ENCODE peak calls at places on chromosomes 1 and 21, in four cellular contexts. H, S, L and T are unnamed samples.

GRCh38 chr1:202623075-202623474 is 87.2 kb downstream of the SYT2 start:
- DNase-seq in L (no peak), H (no peak), S (peak), T (no peak)

GRCh38 chr1:161045749-161046573 is at the start of gene USF1:
- DNase-seq in H (peak), S (peak), L (peak), T (peak)

GRCh38 chr1:155744711-155745283 is 55.9 kb downstream of the DAP3 start:
- DNase-seq in H (no peak), L (no peak), S (no peak), T (no peak)

GRCh38 chr1:202133989-202134388 is 10.5 kb downstream of the ARL8A start:
- DNase-seq in S (no peak), L (no peak), H (no peak), T (no peak)

GRCh38 chr1:149846042-149846441 is 53.3 kb upstream of the BOLA1 start:
- DNase-seq in S (no peak), H (no peak), L (no peak), T (no peak)

GRCh38 chr1:185532853-185533252 is 201.3 kb upstream of the HMCN1 start:
- DNase-seq in S (no peak), H (no peak), L (no peak), T (no peak)

GRCh38 chr1:234583755-234584430 is 26.1 kb downstream of the IRF2BP2 start:
- DNase-seq in S (no peak), L (no peak), H (no peak), T (no peak)

GRCh38 chr1:159595006-159595405 is 7.4 kb downstream of the APCS start:
- DNase-seq in S (no peak), H (no peak), L (no peak), T (no peak)

GRCh38 chr1:156419863-156420208 is 50.8 kb downstream of the RHBG start:
- DNase-seq in S (no peak), H (no peak), L (no peak), T (peak)

GRCh38 chr1:31791131-31791858 is 24.5 kb downstream of the SPOCD1 start:
- DNase-seq in S (no peak), H (no peak), L (no peak), T (no peak)

GRCh38 chr21:32349333-32349944 is 43.4 kb downstream of the URB1 start:
- DNase-seq in S (no peak), L (no peak), H (no peak), T (no peak)

GRCh38 chr21:36471254-36471723 is 8.6 kb downstream of the CLDN14 start:
- DNase-seq in S (peak), H (no peak), L (no peak), T (no peak)

GRCh38 chr1:194288284-194288683 is 1101.9 kb upstream of the B3GALT2 start:
- DNase-seq in S (no peak), L (no peak), H (no peak), T (no peak)
- H3K4me3 ChIP-seq in S (no peak), L (no peak), H (no peak), T (no peak)

GRCh38 chr1:109274533-109275476 is 8.1 kb downstream of the PSRC1 start:
- DNase-seq in L (peak), S (peak), H (no peak), T (no peak)
- H3K4me3 ChIP-seq in L (peak), S (no peak), H (no peak), T (no peak)

GRCh38 chr1:241557551-241558193 is 25.5 kb downstream of the KMO start:
- DNase-seq in H (no peak), S (no peak), L (no peak), T (no peak)
- H3K4me3 ChIP-seq in H (no peak), S (no peak), L (no peak), T (no peak)

GRCh38 chr1:235881930-235882700 is 15.4 kb upstream of the LYST start:
- DNase-seq in S (no peak), H (no peak), L (no peak), T (no peak)
- H3K4me3 ChIP-seq in S (no peak), H (no peak), L (no peak), T (no peak)

GRCh38 chr1:248881261-248881660 is 22.4 kb upstream of the ZNF692 start:
- DNase-seq in S (no peak), H (no peak), L (no peak), T (no peak)

GRCh38 chr1:248890549-248891498 is 15.2 kb upstream of the PGBD2 start:
- DNase-seq in S (no peak), H (no peak), L (no peak), T (no peak)

GRCh38 chr1:248891758-248892157 is 14.3 kb upstream of the PGBD2 start:
- DNase-seq in L (no peak), S (no peak), H (no peak), T (no peak)

GRCh38 chr1:248884632-248885295 is 21.3 kb upstream of the PGBD2 start:
- DNase-seq in L (no peak), S (no peak), H (no peak), T (peak)

DNA sequence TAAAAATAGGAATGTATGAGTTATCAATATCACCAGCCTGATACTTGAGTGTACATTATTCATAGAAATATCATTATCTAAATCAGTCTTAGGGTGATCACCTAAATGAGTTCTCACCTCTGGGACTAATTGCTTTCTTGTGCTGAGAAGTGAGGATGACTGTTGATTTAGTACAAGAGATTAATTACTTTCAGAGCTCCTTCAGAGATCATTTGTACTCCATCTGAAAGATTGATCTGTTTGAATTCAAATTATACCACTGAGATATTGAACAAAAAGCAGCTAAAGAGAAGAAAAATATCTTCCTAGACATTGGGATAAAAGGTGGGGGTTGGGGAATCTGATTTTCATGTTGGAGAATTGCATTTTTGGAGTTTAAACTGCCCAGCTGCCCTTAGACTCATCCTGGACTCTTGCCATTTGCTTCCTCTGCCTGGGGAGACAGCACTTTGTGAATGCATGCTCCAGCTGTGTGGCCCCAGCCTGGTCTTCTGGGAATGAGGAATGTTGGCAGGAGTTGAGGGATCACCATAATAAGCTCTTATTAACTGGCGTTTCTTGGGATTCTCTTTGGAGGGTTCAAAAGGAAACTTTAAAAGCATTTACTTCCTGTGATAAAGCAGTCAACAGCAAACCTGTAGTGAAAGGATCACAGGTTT is 19.7 kb upstream of the PGBD2 start:
- DNase-seq in H (no peak), L (no peak), S (peak), T (no peak)
- H3K4me3 ChIP-seq in H (no peak), L (no peak), S (no peak), T (no peak)

GRCh38 chr1:116836099-116836498 is 73.6 kb upstream of the PTGFRN start:
- DNase-seq in S (no peak), H (no peak), L (no peak), T (no peak)
- H3K4me3 ChIP-seq in S (no peak), H (no peak), L (no peak), T (no peak)

GRCh38 chr1:209625205-209625549 is 27.0 kb downstream of the LAMB3 start:
- DNase-seq in H (no peak), S (no peak), L (no peak), T (no peak)

GRCh38 chr1:209621329-209621728 is 30.9 kb downstream of the LAMB3 start:
- DNase-seq in L (no peak), S (no peak), H (no peak), T (no peak)

GRCh38 chr1:209621741-209622655 is 30.2 kb downstream of the LAMB3 start:
- DNase-seq in L (no peak), H (no peak), S (no peak), T (no peak)

GRCh38 chr1:209624516-209625204 is 27.6 kb downstream of the LAMB3 start:
- DNase-seq in S (no peak), H (no peak), L (no peak), T (no peak)

DNA sequence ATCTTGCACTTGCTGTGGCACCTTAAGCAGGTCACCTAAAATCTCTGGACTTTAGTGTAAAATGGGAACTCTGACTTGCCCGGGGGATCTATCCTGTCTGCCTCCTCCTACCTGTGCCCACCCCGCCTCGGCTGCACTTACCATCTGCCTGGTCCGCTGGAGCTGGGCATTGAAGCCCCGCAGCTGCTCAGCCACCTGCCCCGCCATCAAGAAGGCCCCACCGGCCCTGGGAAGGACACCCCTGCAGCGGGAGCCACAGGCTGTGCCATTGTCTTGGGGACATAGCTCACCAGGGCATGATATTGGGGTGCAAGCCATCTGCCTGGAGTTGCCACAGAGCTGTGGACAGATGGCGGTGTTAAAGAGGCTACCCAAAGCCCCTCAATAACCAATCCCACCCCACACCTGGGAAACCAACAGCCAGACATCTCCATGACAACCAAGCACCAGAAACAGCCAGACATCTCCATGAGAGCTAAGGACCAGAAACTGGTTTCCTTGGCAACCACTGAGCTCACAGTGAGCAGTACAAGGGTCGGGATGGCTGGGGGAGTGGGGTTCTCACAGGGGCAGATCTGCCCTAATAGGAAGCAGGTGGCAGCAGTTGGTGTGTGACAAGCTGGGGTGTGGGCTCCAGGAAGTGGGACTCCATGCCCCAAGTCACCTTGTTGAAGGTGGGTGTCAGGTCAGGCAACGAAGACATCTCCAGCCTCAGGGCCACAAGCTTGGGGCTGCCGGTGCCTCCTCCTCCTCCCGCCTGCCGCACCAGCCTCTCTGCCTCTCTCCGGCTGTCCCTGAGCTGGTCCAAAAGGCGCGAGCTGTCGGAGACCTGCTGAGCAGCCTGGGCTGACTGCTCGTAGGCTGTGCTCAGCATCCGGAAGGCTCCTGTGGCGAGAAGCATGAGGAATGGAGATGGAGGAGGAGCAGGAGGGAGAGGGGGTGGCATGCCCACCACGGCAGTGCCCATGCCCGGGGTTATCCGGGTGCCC is 29.1 kb downstream of the LAMB3 start:
- DNase-seq in H (no peak), S (no peak), L (no peak), T (no peak)
- H3K4me3 ChIP-seq in H (no peak), S (no peak), L (no peak), T (no peak)